ENCODE peak calls at places on chromosomes 1 and 21, in four cellular contexts. One of them, this sample, is unnamed.
A peak's percentile ranks its signal among the peaks of the same experiment; 100 is the strongest.

GRCh38 chr1:170840371-170840770 is 95.0 kb upstream of the MROH9 start:
- DNase-seq in uterus: no peak
- DNase-seq in upper lobe of left lung: no peak
- DNase-seq in prostate gland: no peak
- DNase-seq in this sample: no peak

GRCh38 chr1:47181095-47181954 is 8.5 kb downstream of the PDZK1IP1 start:
- DNase-seq in upper lobe of left lung: peak; percentile 60
- DNase-seq in prostate gland: no peak
- DNase-seq in uterus: no peak
- DNase-seq in this sample: no peak

GRCh38 chr1:84946631-84947030 is 50.3 kb downstream of the MCOLN2 start:
- DNase-seq in prostate gland: no peak
- DNase-seq in uterus: no peak
- DNase-seq in upper lobe of left lung: no peak
- DNase-seq in this sample: no peak

GRCh38 chr1:56525463-56526155 is 53.8 kb downstream of the PLPP3 start:
- DNase-seq in upper lobe of left lung: no peak
- DNase-seq in uterus: no peak
- DNase-seq in prostate gland: no peak
- DNase-seq in this sample: no peak

GRCh38 chr1:152036316-152037216 is at the start of gene S100A11:
- DNase-seq in upper lobe of left lung: peak; percentile 97
- DNase-seq in prostate gland: peak; percentile 92
- DNase-seq in uterus: peak; percentile 91
- DNase-seq in this sample: peak; percentile 98

GRCh38 chr1:204454476-204454875 is 40.1 kb downstream of the PIK3C2B start:
- DNase-seq in prostate gland: no peak
- DNase-seq in uterus: no peak
- DNase-seq in upper lobe of left lung: no peak
- DNase-seq in this sample: no peak

GRCh38 chr1:62218603-62219002 is 24.0 kb downstream of the L1TD1 start:
- DNase-seq in prostate gland: no peak
- DNase-seq in upper lobe of left lung: no peak
- DNase-seq in uterus: no peak
- DNase-seq in this sample: no peak

GRCh38 chr1:52567943-52568342 is 15.1 kb upstream of the TUT4 start:
- DNase-seq in prostate gland: no peak
- DNase-seq in uterus: no peak
- DNase-seq in upper lobe of left lung: no peak
- DNase-seq in this sample: no peak

GRCh38 chr1:204478166-204478899 is 16.3 kb downstream of the PIK3C2B start:
- DNase-seq in uterus: no peak
- DNase-seq in prostate gland: no peak
- DNase-seq in upper lobe of left lung: no peak
- DNase-seq in this sample: no peak

GRCh38 chr1:108107658-108108057 is 92.5 kb downstream of the SLC25A24 start:
- DNase-seq in uterus: no peak
- DNase-seq in prostate gland: no peak
- DNase-seq in upper lobe of left lung: no peak
- DNase-seq in this sample: no peak

GRCh38 chr1:90970208-90970607 is 51.6 kb downstream of the ZNF644 start:
- DNase-seq in uterus: no peak
- DNase-seq in prostate gland: no peak
- DNase-seq in upper lobe of left lung: no peak
- DNase-seq in this sample: no peak

GRCh38 chr1:158248122-158248521 is 6.1 kb upstream of the CD1A start:
- DNase-seq in upper lobe of left lung: no peak
- DNase-seq in uterus: no peak
- DNase-seq in prostate gland: no peak
- DNase-seq in this sample: peak; percentile 46

GRCh38 chr1:236147068-236147467 is 4.7 kb downstream of the GPR137B start:
- DNase-seq in upper lobe of left lung: no peak
- DNase-seq in prostate gland: no peak
- DNase-seq in uterus: no peak
- DNase-seq in this sample: no peak

GRCh38 chr1:224333309-224333926 is 3.4 kb upstream of the NVL start:
- DNase-seq in upper lobe of left lung: no peak
- DNase-seq in prostate gland: peak; percentile 29
- DNase-seq in uterus: no peak
- DNase-seq in this sample: no peak

GRCh38 chr1:237580726-237581125 is 310.0 kb downstream of the ZP4 start:
- DNase-seq in uterus: no peak
- DNase-seq in prostate gland: no peak
- DNase-seq in upper lobe of left lung: no peak
- DNase-seq in this sample: no peak

GRCh38 chr1:109565241-109565640 is 16.8 kb downstream of the GNAI3 start:
- DNase-seq in uterus: no peak
- DNase-seq in upper lobe of left lung: no peak
- DNase-seq in prostate gland: no peak
- DNase-seq in this sample: no peak

GRCh38 chr1:222006715-222007114 is 264.8 kb upstream of the DUSP10 start:
- DNase-seq in prostate gland: no peak
- DNase-seq in uterus: no peak
- DNase-seq in upper lobe of left lung: no peak
- DNase-seq in this sample: no peak

GRCh38 chr1:111176678-111177077 is 23.8 kb downstream of the DENND2D start:
- DNase-seq in uterus: no peak
- DNase-seq in upper lobe of left lung: no peak
- DNase-seq in prostate gland: no peak
- DNase-seq in this sample: no peak

GRCh38 chr1:219299420-219299819 is 125.7 kb downstream of the LYPLAL1 start:
- DNase-seq in upper lobe of left lung: no peak
- DNase-seq in prostate gland: no peak
- DNase-seq in uterus: no peak
- DNase-seq in this sample: no peak

GRCh38 chr1:87683557-87683956 is 354.9 kb downstream of the LMO4 start:
- DNase-seq in upper lobe of left lung: no peak
- DNase-seq in uterus: no peak
- DNase-seq in prostate gland: no peak
- DNase-seq in this sample: no peak

GRCh38 chr1:211326528-211327340 is at the start of gene TRAF5:
- DNase-seq in prostate gland: peak; percentile 36
- DNase-seq in uterus: peak; percentile 43
- DNase-seq in upper lobe of left lung: peak; percentile 94
- DNase-seq in this sample: peak; percentile 55

GRCh38 chr1:11999236-11999635 is 19.0 kb downstream of the MFN2 start:
- DNase-seq in uterus: no peak
- DNase-seq in upper lobe of left lung: no peak
- DNase-seq in prostate gland: no peak
- DNase-seq in this sample: no peak

GRCh38 chr1:236143104-236143948 is 987 bp downstream of the GPR137B start:
- DNase-seq in upper lobe of left lung: peak; percentile 83
- DNase-seq in prostate gland: no peak
- DNase-seq in uterus: peak; percentile 29
- DNase-seq in this sample: no peak

GRCh38 chr1:198234511-198235251 is 77.9 kb downstream of the NEK7 start:
- DNase-seq in uterus: no peak
- DNase-seq in upper lobe of left lung: no peak
- DNase-seq in prostate gland: no peak
- DNase-seq in this sample: no peak

GRCh38 chr21:34958040-34958439 is 91.1 kb downstream of the RUNX1 start:
- DNase-seq in uterus: no peak
- DNase-seq in prostate gland: no peak
- DNase-seq in upper lobe of left lung: no peak
- DNase-seq in this sample: no peak

GRCh38 chr1:156870734-156871133 is 10.1 kb downstream of the NTRK1 start:
- DNase-seq in prostate gland: no peak
- DNase-seq in uterus: no peak
- DNase-seq in upper lobe of left lung: no peak
- DNase-seq in this sample: no peak

GRCh38 chr21:30044447-30045064 is 104.8 kb upstream of the GRIK1 start:
- DNase-seq in uterus: no peak
- DNase-seq in prostate gland: no peak
- DNase-seq in upper lobe of left lung: no peak
- DNase-seq in this sample: no peak

GRCh38 chr1:210457566-210457965 is 128.9 kb downstream of the HHAT start:
- DNase-seq in prostate gland: no peak
- DNase-seq in upper lobe of left lung: no peak
- DNase-seq in uterus: no peak
- DNase-seq in this sample: no peak

GRCh38 chr1:240126821-240127220 is 35.1 kb downstream of the FMN2 start:
- DNase-seq in prostate gland: no peak
- DNase-seq in uterus: no peak
- DNase-seq in upper lobe of left lung: no peak
- DNase-seq in this sample: no peak

GRCh38 chr1:59686170-59686569 is 128.6 kb upstream of the HOOK1 start:
- DNase-seq in uterus: no peak
- DNase-seq in prostate gland: peak; percentile 37
- DNase-seq in upper lobe of left lung: no peak
- DNase-seq in this sample: no peak

GRCh38 chr1:77292551-77292950 is 10.7 kb downstream of the AK5 start:
- DNase-seq in uterus: no peak
- DNase-seq in prostate gland: no peak
- DNase-seq in upper lobe of left lung: no peak
- DNase-seq in this sample: no peak

GRCh38 chr1:239810071-239810481 is 281.6 kb upstream of the FMN2 start:
- DNase-seq in upper lobe of left lung: no peak
- DNase-seq in prostate gland: no peak
- DNase-seq in uterus: no peak
- DNase-seq in this sample: no peak

GRCh38 chr1:27399251-27399885 is 6.9 kb downstream of the GPR3 start:
- DNase-seq in prostate gland: no peak
- DNase-seq in uterus: no peak
- DNase-seq in upper lobe of left lung: peak; percentile 86
- DNase-seq in this sample: no peak

GRCh38 chr1:91697322-91698260 is 188.4 kb downstream of the TGFBR3 start:
- DNase-seq in upper lobe of left lung: no peak
- DNase-seq in prostate gland: no peak
- DNase-seq in uterus: no peak
- DNase-seq in this sample: no peak

GRCh38 chr1:53090227-53091147 is 28.5 kb downstream of the PODN start:
- DNase-seq in upper lobe of left lung: peak; percentile 79
- DNase-seq in prostate gland: no peak
- DNase-seq in uterus: no peak
- DNase-seq in this sample: no peak

GRCh38 chr1:235913311-235913710 is 46.6 kb upstream of the LYST start:
- DNase-seq in upper lobe of left lung: no peak
- DNase-seq in prostate gland: no peak
- DNase-seq in uterus: no peak
- DNase-seq in this sample: no peak

GRCh38 chr1:243598433-243598832 is 251.6 kb downstream of the AKT3 start:
- DNase-seq in uterus: no peak
- DNase-seq in upper lobe of left lung: no peak
- DNase-seq in prostate gland: no peak
- DNase-seq in this sample: no peak

GRCh38 chr1:21258331-21259134 is 31.7 kb downstream of the ECE1 start:
- DNase-seq in prostate gland: no peak
- DNase-seq in upper lobe of left lung: no peak
- DNase-seq in uterus: no peak
- DNase-seq in this sample: no peak

DNA sequence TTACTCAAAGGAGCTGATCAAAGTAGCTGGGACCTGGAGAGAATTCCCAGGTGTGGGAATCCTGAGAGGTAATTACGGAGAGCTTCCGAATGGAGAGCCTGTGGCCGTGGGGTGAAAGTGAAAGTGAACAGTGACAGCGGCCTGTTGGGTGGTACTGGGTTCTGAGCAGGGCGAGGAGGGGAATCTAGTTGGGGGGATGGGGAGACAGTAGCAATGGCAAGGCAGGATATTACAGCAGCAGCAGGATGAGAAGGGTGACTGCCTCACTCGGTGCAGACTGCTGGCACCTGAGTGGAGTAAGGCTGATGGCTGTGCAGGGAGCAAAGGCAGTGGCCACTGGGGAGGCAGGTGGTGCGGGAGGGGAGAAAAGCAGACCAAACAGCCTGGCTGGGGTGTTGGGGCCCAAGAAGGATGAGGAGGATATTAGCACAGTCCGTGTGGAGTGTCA is 70.3 kb upstream of the PRDX6 start:
- DNase-seq in uterus: no peak
- DNase-seq in upper lobe of left lung: no peak
- DNase-seq in prostate gland: no peak
- DNase-seq in this sample: no peak
- TF ChIP-seq POLR2A in uterus: no peak
- TF ChIP-seq POLR2A in upper lobe of left lung: no peak
- TF ChIP-seq POLR2A in prostate gland: no peak
- TF ChIP-seq POLR2A in this sample: no peak

GRCh38 chr1:43366179-43366578 is 1.6 kb downstream of the ELOVL1 start:
- DNase-seq in prostate gland: peak; percentile 85
- DNase-seq in uterus: no peak
- DNase-seq in upper lobe of left lung: peak; percentile 83
- DNase-seq in this sample: peak; percentile 90
- H3K4me3 ChIP-seq in prostate gland: peak overlapping the region; percentile 66
- H3K4me3 ChIP-seq in uterus: no peak overlapping the region
- H3K4me3 ChIP-seq in upper lobe of left lung: peak overlapping the region; percentile 90
- H3K4me3 ChIP-seq in this sample: no peak overlapping the region

GRCh38 chr1:31715097-31715872 is 11.5 kb upstream of the COL16A1 start:
- DNase-seq in prostate gland: peak; percentile 39
- DNase-seq in uterus: peak; percentile 97
- DNase-seq in upper lobe of left lung: peak; percentile 94
- DNase-seq in this sample: peak; percentile 99
- TF ChIP-seq POLR2A in prostate gland: peak; percentile 67
- TF ChIP-seq POLR2A in uterus: peak; percentile 78
- TF ChIP-seq POLR2A in upper lobe of left lung: peak; percentile 29
- TF ChIP-seq POLR2A in this sample: no peak

DNA sequence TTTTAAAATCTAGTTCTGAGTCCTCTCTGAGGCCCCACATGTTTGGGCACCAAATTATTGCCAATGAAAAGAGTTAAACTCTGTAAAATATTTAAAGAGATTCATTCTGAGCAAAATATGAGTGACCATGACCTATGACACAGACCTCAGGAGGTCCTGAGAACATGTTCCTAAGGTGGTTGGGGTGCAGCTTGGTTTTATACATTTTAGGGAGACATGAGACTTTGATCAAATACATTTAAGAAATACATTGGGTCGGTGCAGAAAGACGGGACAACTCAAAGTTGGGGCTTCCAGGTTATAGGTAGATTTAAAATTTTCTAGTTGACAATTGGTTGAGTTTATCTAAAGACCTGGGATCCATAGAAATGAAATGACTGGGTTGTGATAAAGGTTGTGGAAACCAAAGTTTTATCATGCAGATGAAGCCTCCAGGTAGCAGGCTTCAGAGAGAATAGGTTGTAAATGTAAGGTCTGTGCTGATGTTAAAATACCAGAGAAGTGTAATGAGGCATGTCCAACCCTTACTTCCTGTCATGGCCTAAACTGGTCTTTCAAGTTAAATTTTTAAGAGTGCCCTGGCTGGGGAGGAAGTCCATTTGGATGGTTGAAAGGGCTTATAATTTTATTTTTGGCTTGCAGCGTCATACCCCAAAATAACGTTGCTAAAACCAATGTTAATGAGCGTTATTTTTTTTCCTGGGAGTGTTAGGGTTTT is 274.9 kb downstream of the NUF2 start:
- DNase-seq in upper lobe of left lung: no peak
- DNase-seq in uterus: no peak
- DNase-seq in prostate gland: no peak
- DNase-seq in this sample: no peak
- H3K4me3 ChIP-seq in upper lobe of left lung: no peak overlapping the region
- H3K4me3 ChIP-seq in uterus: no peak overlapping the region
- H3K4me3 ChIP-seq in prostate gland: no peak overlapping the region
- H3K4me3 ChIP-seq in this sample: no peak overlapping the region

GRCh38 chr1:178017517-178017916 is 47.7 kb upstream of the SEC16B start:
- DNase-seq in prostate gland: no peak
- DNase-seq in uterus: no peak
- DNase-seq in upper lobe of left lung: no peak
- DNase-seq in this sample: no peak
- TF ChIP-seq POLR2A in prostate gland: no peak
- TF ChIP-seq POLR2A in uterus: no peak
- TF ChIP-seq POLR2A in upper lobe of left lung: no peak
- TF ChIP-seq POLR2A in this sample: no peak